ENCODE peak calls at places on chromosomes 5 and 9, in seven cellular contexts. P is tibial nerve, A is breast epithelium, U is heart left ventricle, B is GM12878, Z is uterus, S is A549. X is an unnamed sample.

GRCh38 chr5:52837068-52837467 is 49.4 kb downstream of the ITGA1 start:
- DNase-seq in P (no peak), A (no peak), U (no peak), B (no peak), Z (peak), S (no peak), X (no peak)

GRCh38 chr5:143648696-143649095 is 163.3 kb upstream of the HMHB1 start:
- DNase-seq in P (no peak), A (no peak), U (no peak), B (no peak), Z (no peak), S (no peak), X (no peak)

GRCh38 chr9:1454980-1455367 is 404.8 kb downstream of the DMRT2 start:
- DNase-seq in P (no peak), A (no peak), U (no peak), B (no peak), Z (no peak), S (no peak), X (no peak)

GRCh38 chr5:13552361-13552760 is 392.1 kb downstream of the DNAH5 start:
- DNase-seq in P (no peak), A (no peak), U (no peak), B (no peak), Z (no peak), S (no peak), X (no peak)

GRCh38 chr5:132098621-132099020 is 25.0 kb downstream of the CSF2 start:
- DNase-seq in P (no peak), A (no peak), U (no peak), B (no peak), Z (no peak), S (no peak), X (no peak)

GRCh38 chr5:88748670-88749069 is 134.3 kb downstream of the MEF2C start:
- DNase-seq in P (no peak), A (no peak), U (no peak), B (no peak), Z (no peak), S (no peak), X (no peak)

GRCh38 chr5:38518341-38518740 is 38.1 kb downstream of the LIFR start:
- DNase-seq in P (no peak), A (no peak), U (no peak), B (no peak), Z (no peak), S (no peak), X (no peak)

GRCh38 chr5:168073991-168074800 is 217.2 kb upstream of the WWC1 start:
- DNase-seq in P (no peak), A (no peak), U (no peak), B (no peak), Z (no peak), S (no peak), X (no peak)

GRCh38 chr9:113695901-113696300 is 180.2 kb upstream of the ZNF618 start:
- DNase-seq in P (no peak), A (no peak), U (no peak), B (no peak), Z (no peak), S (no peak), X (no peak)

GRCh38 chr9:99103054-99103453 is 1.9 kb upstream of the TGFBR1 start:
- DNase-seq in P (no peak), A (no peak), U (no peak), B (no peak), Z (no peak), S (peak), X (no peak)

GRCh38 chr9:121321039-121321503 is 49.0 kb downstream of the STOM start:
- DNase-seq in P (no peak), A (no peak), U (no peak), B (no peak), Z (no peak), S (no peak), X (no peak)

GRCh38 chr9:126329476-126330275 is 3.0 kb downstream of the MVB12B start:
- DNase-seq in P (no peak), A (no peak), U (no peak), B (no peak), Z (no peak), S (no peak), X (no peak)

GRCh38 chr5:179836225-179837019 is 15.7 kb downstream of the SQSTM1 start:
- DNase-seq in P (no peak), A (no peak), U (no peak), B (no peak), Z (no peak), S (no peak), X (no peak)

GRCh38 chr5:67377651-67378050 is 181.1 kb upstream of the CD180 start:
- DNase-seq in P (no peak), A (no peak), U (no peak), B (no peak), Z (no peak), S (no peak), X (no peak)

GRCh38 chr9:108323615-108324014 is 532.2 kb downstream of the ACTL7B start:
- DNase-seq in P (no peak), A (no peak), U (no peak), B (no peak), Z (no peak), S (no peak), X (no peak)

GRCh38 chr9:96554801-96555566 is 64.7 kb downstream of the CDC14B start:
- DNase-seq in P (no peak), A (no peak), U (no peak), B (no peak), Z (no peak), S (no peak), X (no peak)

GRCh38 chr9:87039809-87040392 is 92.6 kb upstream of the GAS1 start:
- DNase-seq in P (no peak), A (no peak), U (no peak), B (no peak), Z (no peak), S (no peak), X (no peak)

GRCh38 chr5:124234022-124234899 is 512.2 kb downstream of the ZNF608 start:
- DNase-seq in P (no peak), A (no peak), U (no peak), B (no peak), Z (no peak), S (no peak), X (no peak)

GRCh38 chr5:83322273-83322924 is 149.1 kb upstream of the VCAN start:
- DNase-seq in P (no peak), A (no peak), U (no peak), B (no peak), Z (no peak), S (no peak), X (no peak)

GRCh38 chr5:67152400-67152799 is 44.2 kb downstream of the CD180 start:
- DNase-seq in P (no peak), A (no peak), U (no peak), B (no peak), Z (no peak), S (no peak), X (no peak)

GRCh38 chr5:173696216-173696615 is 79.8 kb upstream of the BOD1 start:
- DNase-seq in P (no peak), A (no peak), U (no peak), B (no peak), Z (no peak), S (no peak), X (no peak)

GRCh38 chr9:132187006-132187760 is 25.3 kb downstream of the NTNG2 start:
- DNase-seq in P (no peak), A (no peak), U (no peak), B (no peak), Z (no peak), S (no peak), X (no peak)

GRCh38 chr9:99353408-99353807 is 131.3 kb downstream of the SEC61B start:
- DNase-seq in P (no peak), A (no peak), U (no peak), B (no peak), Z (no peak), S (no peak), X (no peak)

GRCh38 chr9:121926417-121926816 is 166.7 kb downstream of the TTLL11 start:
- DNase-seq in P (no peak), A (no peak), U (no peak), B (no peak), Z (no peak), S (no peak), X (no peak)

GRCh38 chr5:128109766-128110165 is 26.2 kb downstream of the SLC12A2 start:
- DNase-seq in P (no peak), A (no peak), U (no peak), B (no peak), Z (no peak), S (no peak), X (no peak)

GRCh38 chr5:110865400-110866094 is 126.7 kb downstream of the SLC25A46 start:
- DNase-seq in P (no peak), A (no peak), U (no peak), B (no peak), Z (no peak), S (peak), X (no peak)

GRCh38 chr5:69517763-69518212 is 25.2 kb downstream of the OCLN start:
- DNase-seq in P (no peak), A (no peak), U (no peak), B (no peak), Z (no peak), S (no peak), X (no peak)

GRCh38 chr9:71758785-71759184 is 9.5 kb downstream of the CEMIP2 start:
- DNase-seq in P (no peak), A (no peak), U (no peak), B (no peak), Z (no peak), S (no peak), X (no peak)

GRCh38 chr9:7777776-7778175 is 21.8 kb downstream of the DMAC1 start:
- DNase-seq in P (no peak), A (no peak), U (no peak), B (no peak), Z (no peak), S (no peak), X (no peak)

GRCh38 chr5:57915536-57915935 is 432.9 kb upstream of the ACTBL2 start:
- DNase-seq in P (no peak), A (no peak), U (no peak), B (no peak), Z (no peak), S (no peak), X (no peak)

GRCh38 chr5:55650391-55650790 is 61.7 kb downstream of the SLC38A9 start:
- DNase-seq in P (no peak), A (no peak), U (no peak), B (no peak), Z (no peak), S (no peak), X (no peak)

GRCh38 chr9:94663139-94663538 is 23.8 kb upstream of the FBP1 start:
- DNase-seq in P (no peak), A (no peak), U (no peak), B (no peak), Z (no peak), S (no peak), X (no peak)

GRCh38 chr9:94665606-94666005 is 26.3 kb upstream of the FBP1 start:
- DNase-seq in P (no peak), A (no peak), U (no peak), B (no peak), Z (no peak), S (no peak), X (no peak)

GRCh38 chr9:94668424-94668916 is 29.2 kb upstream of the FBP1 start:
- DNase-seq in P (no peak), A (no peak), U (no peak), B (no peak), Z (no peak), S (no peak), X (no peak)

GRCh38 chr9:94666364-94667099 is 27.2 kb upstream of the FBP1 start:
- DNase-seq in P (no peak), A (no peak), U (no peak), B (no peak), Z (no peak), S (no peak), X (no peak)
- TF ChIP-seq POLR2A in P (no peak), A (no peak), U (no peak), B (no peak), Z (no peak), S (no peak), X (no peak)

GRCh38 chr9:117622347-117622746 is 81.9 kb upstream of the TLR4 start:
- DNase-seq in P (no peak), A (no peak), U (no peak), B (no peak), Z (no peak), S (no peak), X (no peak)
- TF ChIP-seq CTCF in P (no peak), A (no peak), U (no peak), B (no peak), Z (no peak), S (no peak), X (peak)

GRCh38 chr5:82570-82969 is 9.4 kb upstream of the PLEKHG4B start:
- DNase-seq in P (no peak), A (no peak), U (no peak), B (no peak), Z (no peak), S (no peak), X (no peak)
- H3K27ac ChIP-seq in P (no peak), A (no peak), U (no peak), B (no peak), Z (no peak), S (peak), X (no peak)

DNA sequence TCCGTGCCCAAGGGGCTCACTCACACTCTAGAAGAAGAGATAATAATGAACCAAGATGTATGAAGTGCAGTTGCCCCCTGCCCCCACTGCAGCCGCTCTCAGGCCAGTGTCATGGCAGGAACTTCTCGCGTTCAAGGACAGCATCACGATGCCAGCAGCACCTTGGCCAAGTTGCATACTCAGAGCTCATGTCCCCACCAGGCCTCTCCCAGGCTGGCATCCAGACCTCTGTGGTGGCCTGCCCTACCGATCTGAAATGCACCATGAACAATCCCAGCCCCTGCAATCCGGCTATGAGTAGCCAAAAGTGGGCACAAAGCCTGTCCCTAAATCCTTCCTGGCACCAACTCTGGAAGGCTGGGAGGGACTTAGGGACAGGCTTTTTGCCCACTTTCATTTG is 140.9 kb downstream of the PAX5 start:
- DNase-seq in P (no peak), A (peak), U (no peak), B (no peak), Z (no peak), S (no peak), X (peak)
- TF ChIP-seq POLR2A in P (no peak), A (no peak), U (no peak), B (no peak), Z (no peak), S (no peak), X (no peak)

GRCh38 chr9:102518324-102518723 is 476.8 kb upstream of the CYLC2 start:
- DNase-seq in P (no peak), A (no peak), U (no peak), B (no peak), Z (no peak), S (no peak), X (no peak)

GRCh38 chr9:102521097-102521755 is 473.9 kb upstream of the CYLC2 start:
- DNase-seq in P (no peak), A (no peak), U (no peak), B (no peak), Z (no peak), S (no peak), X (no peak)
- TF ChIP-seq CTCF in P (no peak), A (no peak), U (no peak), B (no peak), Z (no peak), S (no peak), X (no peak)

GRCh38 chr5:151255621-151256286 is 2.8 kb downstream of the GM2A start:
- DNase-seq in P (no peak), A (no peak), U (no peak), B (peak), Z (no peak), S (no peak), X (peak)

GRCh38 chr5:151252762-151253603 is at the start of gene GM2A:
- DNase-seq in P (peak), A (peak), U (peak), B (peak), Z (peak), S (peak), X (peak)

GRCh38 chr5:151253604-151253948 is 591 bp downstream of the GM2A start:
- DNase-seq in P (no peak), A (no peak), U (no peak), B (no peak), Z (no peak), S (no peak), X (no peak)

GRCh38 chr5:151251621-151252020 is 1.4 kb upstream of the GM2A start:
- DNase-seq in P (no peak), A (no peak), U (no peak), B (no peak), Z (no peak), S (no peak), X (no peak)

GRCh38 chr5:151254533-151254932 is 1.5 kb downstream of the GM2A start:
- DNase-seq in P (no peak), A (no peak), U (no peak), B (no peak), Z (no peak), S (no peak), X (no peak)
- H3K27ac ChIP-seq in P (no peak), A (no peak), U (no peak), B (peak), Z (no peak), S (no peak), X (no peak)

DNA sequence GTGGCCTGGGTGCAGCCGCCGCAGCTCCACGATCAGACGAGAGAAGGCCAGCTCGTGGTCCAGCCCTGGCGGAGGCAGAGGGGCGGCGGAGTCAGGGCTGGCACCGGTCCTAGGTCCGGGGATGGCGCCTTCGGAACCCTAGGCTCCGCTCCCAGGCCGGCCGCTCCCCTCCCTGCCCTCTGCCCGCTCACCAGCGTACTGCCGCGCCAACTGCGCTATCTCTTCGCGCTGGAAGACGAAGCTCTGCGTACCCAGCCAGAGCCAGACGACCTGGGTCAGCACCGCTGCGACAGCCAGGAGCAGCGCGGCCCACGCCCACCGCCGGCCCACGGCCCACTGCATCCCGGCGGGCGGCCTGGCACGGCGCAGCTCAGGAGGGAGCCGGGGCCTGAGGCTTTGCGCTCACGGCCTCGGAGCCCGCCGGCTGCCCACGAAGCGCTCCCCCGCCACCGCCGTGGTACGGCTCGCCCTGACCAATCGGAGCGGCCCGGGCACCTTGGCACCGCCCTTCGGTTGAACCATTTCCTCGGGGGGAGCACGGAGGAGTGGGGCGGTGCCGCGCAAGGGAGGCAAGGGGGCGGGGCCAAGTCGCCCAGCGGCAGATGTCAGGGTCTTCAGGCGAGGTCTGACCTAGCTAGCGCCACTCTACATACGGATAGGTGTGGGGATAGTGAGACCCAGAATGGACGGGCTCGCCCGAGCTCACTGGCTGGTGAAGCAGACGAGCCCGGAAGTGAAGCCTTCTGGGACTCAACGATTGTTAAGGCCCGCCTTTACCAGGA is at the start of gene SIGMAR1:
- DNase-seq in P (peak), A (peak), U (peak), B (peak), Z (peak), S (peak), X (peak)
- TF ChIP-seq POLR2A in P (peak), A (peak), U (peak), B (peak), Z (peak), S (peak), X (peak)

X was measured in Peyer's patch.